ENCODE peak calls at places on chromosomes 13 and 19, in six cellular contexts. Q is A549, D is HepG2, L is GM12878, W is K562, Z is endothelial cell of umbilical vein. N is an unnamed sample.

GRCh38 chr13:34414616-34415015 is 527.5 kb upstream of the NBEA start:
- DNase-seq in Q (no peak), D (no peak), L (no peak), W (no peak), Z (no peak), N (no peak)

GRCh38 chr19:7992575-7992974 is 12.9 kb downstream of the ELAVL1 start:
- DNase-seq in Q (no peak), D (no peak), L (no peak), W (no peak), Z (no peak), N (no peak)

GRCh38 chr19:50486823-50487515 is 10.3 kb upstream of the GARIN5A start:
- DNase-seq in Q (peak; percentile 92), D (peak; percentile 51), L (no peak), W (peak; percentile 69), Z (peak; percentile 15), N (peak; percentile 58)

GRCh38 chr13:104773775-104774174 is 1707.6 kb upstream of the SLC10A2 start:
- DNase-seq in Q (peak; percentile 12), D (peak; percentile 8), L (peak; percentile 4), W (no peak), Z (peak; percentile 54), N (peak; percentile 72)

GRCh38 chr13:43390101-43390500 is 366.7 kb downstream of the DNAJC15 start:
- DNase-seq in Q (no peak), D (no peak), L (no peak), W (no peak), Z (no peak), N (no peak)

GRCh38 chr13:21453352-21454089 is 5.6 kb downstream of the ZDHHC20 start:
- DNase-seq in Q (no peak), D (peak; percentile 24), L (no peak), W (no peak), Z (no peak), N (peak; percentile 17)

GRCh38 chr19:1233361-1233667 is 4.5 kb downstream of the CBARP start:
- DNase-seq in Q (no peak), D (no peak), L (no peak), W (no peak), Z (no peak), N (no peak)

GRCh38 chr19:54026656-54027055 is 35.2 kb downstream of the CACNG6 start:
- DNase-seq in Q (no peak), D (no peak), L (no peak), W (no peak), Z (no peak), N (no peak)

GRCh38 chr13:28394422-28394821 is 100.5 kb downstream of the FLT1 start:
- DNase-seq in Q (no peak), D (no peak), L (no peak), W (no peak), Z (peak; percentile 57), N (peak; percentile 59)

GRCh38 chr13:27449081-27449603 is 1.2 kb downstream of the MTIF3 start:
- DNase-seq in Q (no peak), D (no peak), L (no peak), W (no peak), Z (no peak), N (no peak)

GRCh38 chr19:58575183-58576041 is 2.3 kb upstream of the MZF1 start:
- DNase-seq in Q (peak; percentile 95), D (peak; percentile 83), L (peak; percentile 58), W (peak; percentile 87), Z (peak; percentile 95), N (peak; percentile 93)

GRCh38 chr13:23778007-23778687 is 111.1 kb downstream of the MIPEP start:
- DNase-seq in Q (no peak), D (no peak), L (no peak), W (no peak), Z (no peak), N (no peak)

GRCh38 chr19:43780706-43781525 is at the start of gene KCNN4:
- DNase-seq in Q (peak; percentile 84), D (no peak), L (no peak), W (peak; percentile 78), Z (no peak), N (peak; percentile 77)

GRCh38 chr13:111897846-111898215 is 169.1 kb upstream of the SOX1 start:
- DNase-seq in Q (no peak), D (no peak), L (no peak), W (no peak), Z (no peak), N (no peak)

GRCh38 chr19:48194041-48194871 is 23.8 kb downstream of the ZSWIM9 start:
- DNase-seq in Q (no peak), D (peak; percentile 18), L (no peak), W (peak; percentile 38), Z (no peak), N (peak; percentile 68)

GRCh38 chr13:22316494-22317025 is 645.7 kb downstream of the FGF9 start:
- DNase-seq in Q (no peak), D (no peak), L (no peak), W (no peak), Z (no peak), N (peak; percentile 33)

GRCh38 chr13:28326081-28326480 is 168.8 kb downstream of the FLT1 start:
- DNase-seq in Q (no peak), D (no peak), L (no peak), W (no peak), Z (no peak), N (no peak)

GRCh38 chr13:99657848-99658265 is 156.6 kb downstream of the TM9SF2 start:
- DNase-seq in Q (peak; percentile 48), D (no peak), L (no peak), W (no peak), Z (peak; percentile 46), N (no peak)

GRCh38 chr19:33465371-33465770 is 56.2 kb downstream of the PEPD start:
- DNase-seq in Q (no peak), D (no peak), L (no peak), W (no peak), Z (no peak), N (no peak)

GRCh38 chr19:47778089-47778953 is at the start of gene SELENOW:
- DNase-seq in Q (peak; percentile 83), D (peak; percentile 47), L (peak; percentile 31), W (peak; percentile 94), Z (peak; percentile 78), N (peak; percentile 93)

GRCh38 chr13:59766236-59766635 is 397.5 kb downstream of the DIAPH3 start:
- DNase-seq in Q (no peak), D (no peak), L (no peak), W (no peak), Z (no peak), N (no peak)

GRCh38 chr13:21242236-21242635 is 65.8 kb downstream of the MRPL57 start:
- DNase-seq in Q (no peak), D (peak; percentile 16), L (no peak), W (no peak), Z (no peak), N (peak; percentile 46)

GRCh38 chr19:8158411-8159074 is 9.2 kb upstream of the FBN3 start:
- DNase-seq in Q (peak; percentile 81), D (peak; percentile 87), L (peak; percentile 57), W (peak; percentile 77), Z (peak; percentile 59), N (peak; percentile 97)

GRCh38 chr19:38264486-38265212 is at the start of gene SPINT2:
- DNase-seq in Q (no peak), D (no peak), L (no peak), W (no peak), Z (no peak), N (no peak)

GRCh38 chr13:75889427-75889826 is 253.3 kb downstream of the LMO7 start:
- DNase-seq in Q (no peak), D (no peak), L (no peak), W (no peak), Z (no peak), N (no peak)

GRCh38 chr19:42468273-42468796 is 25.6 kb upstream of the CXCL17 start:
- DNase-seq in Q (peak; percentile 55), D (no peak), L (no peak), W (no peak), Z (no peak), N (no peak)

GRCh38 chr19:42469311-42470239 is 26.8 kb upstream of the CXCL17 start:
- DNase-seq in Q (no peak), D (peak; percentile 50), L (no peak), W (no peak), Z (no peak), N (peak; percentile 31)

GRCh38 chr19:42467437-42467760 is 24.7 kb upstream of the CXCL17 start:
- DNase-seq in Q (no peak), D (no peak), L (no peak), W (no peak), Z (no peak), N (no peak)

GRCh38 chr19:42466521-42467436 is 24.0 kb upstream of the CXCL17 start:
- DNase-seq in Q (no peak), D (no peak), L (no peak), W (no peak), Z (no peak), N (no peak)

GRCh38 chr19:42465827-42466280 is 23.1 kb upstream of the CXCL17 start:
- DNase-seq in Q (no peak), D (no peak), L (peak; percentile 66), W (no peak), Z (no peak), N (no peak)
- TF ChIP-seq MYC in Q (no peak), D (no peak), L (no peak), W (no peak), Z (no peak), N (no peak)

GRCh38 chr19:2534374-2535050 is 58.6 kb downstream of the GADD45B start:
- DNase-seq in Q (no peak), D (no peak), L (no peak), W (no peak), Z (no peak), N (no peak)

GRCh38 chr19:2533072-2533425 is 57.1 kb downstream of the GADD45B start:
- DNase-seq in Q (no peak), D (no peak), L (no peak), W (no peak), Z (no peak), N (no peak)

GRCh38 chr19:2533686-2534085 is 57.8 kb downstream of the GADD45B start:
- DNase-seq in Q (no peak), D (no peak), L (no peak), W (no peak), Z (peak; percentile 51), N (no peak)

GRCh38 chr19:2529473-2529918 is 53.6 kb downstream of the GADD45B start:
- DNase-seq in Q (peak; percentile 93), D (peak; percentile 90), L (no peak), W (no peak), Z (peak; percentile 75), N (peak; percentile 91)

GRCh38 chr19:2532252-2533071 is 56.5 kb downstream of the GADD45B start:
- DNase-seq in Q (peak; percentile 91), D (no peak), L (no peak), W (no peak), Z (peak; percentile 90), N (no peak)
- TF ChIP-seq MYC in Q (no peak), D (no peak), L (no peak), W (no peak), Z (no peak), N (no peak)

GRCh38 chr13:110897521-110897920 is 17.3 kb downstream of the ANKRD10 start:
- DNase-seq in Q (no peak), D (no peak), L (no peak), W (no peak), Z (no peak), N (no peak)
- TF ChIP-seq MYC in Q (no peak), D (no peak), L (no peak), W (no peak), Z (no peak), N (no peak)

DNA sequence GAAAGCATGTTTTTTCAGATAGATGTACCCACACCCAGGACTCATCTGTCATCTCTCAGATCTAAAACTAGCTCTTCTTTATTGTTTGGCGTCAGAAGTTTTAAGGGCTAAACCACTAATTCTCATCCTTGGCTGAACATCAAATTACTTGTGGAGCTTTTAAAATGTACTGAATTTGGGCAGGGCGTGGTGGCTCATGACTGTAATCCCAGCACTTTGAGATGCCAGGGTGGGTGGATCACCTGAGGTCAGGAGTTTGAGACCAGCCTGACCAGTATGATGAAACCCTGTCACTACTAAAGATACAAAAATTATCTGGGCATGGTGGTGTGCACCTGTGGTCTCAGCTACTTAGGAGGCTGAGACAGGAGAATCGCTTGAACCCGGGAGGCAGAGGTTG is 47.4 kb downstream of the RCBTB2 start:
- DNase-seq in Q (no peak), D (no peak), L (no peak), W (no peak), Z (no peak), N (no peak)
- TF ChIP-seq MYC in Q (no peak), D (no peak), L (no peak), W (no peak), Z (no peak), N (no peak)